ENCODE peak calls at places on chromosomes 12 and 14, in eight cellular contexts. One of them, this sample, is unnamed.

GRCh38 chr12:116040412-116040811 is 237.1 kb downstream of the MED13L start:
- DNase-seq in tibial nerve: no peak
- DNase-seq in A549: no peak
- DNase-seq in left ventricle myocardium inferior: no peak
- DNase-seq in neural progenitor cell: no peak
- DNase-seq in fibroblast of lung: no peak
- DNase-seq in esophagus squamous epithelium: no peak
- DNase-seq in pancreas: no peak
- DNase-seq in this sample: no peak

GRCh38 chr14:71181215-71182003 is 274.1 kb downstream of the PCNX1 start:
- DNase-seq in left ventricle myocardium inferior: no peak
- DNase-seq in pancreas: no peak
- DNase-seq in neural progenitor cell: no peak
- DNase-seq in esophagus squamous epithelium: no peak
- DNase-seq in tibial nerve: no peak
- DNase-seq in fibroblast of lung: no peak
- DNase-seq in A549: peak; percentile 7
- DNase-seq in this sample: no peak

GRCh38 chr12:118330421-118331018 is 42.2 kb downstream of the TAOK3 start:
- DNase-seq in tibial nerve: no peak
- DNase-seq in neural progenitor cell: no peak
- DNase-seq in pancreas: no peak
- DNase-seq in A549: no peak
- DNase-seq in esophagus squamous epithelium: no peak
- DNase-seq in left ventricle myocardium inferior: no peak
- DNase-seq in fibroblast of lung: peak; percentile 86
- DNase-seq in this sample: peak; percentile 61

GRCh38 chr12:120474092-120474960 is 4.8 kb upstream of the SRSF9 start:
- DNase-seq in tibial nerve: no peak
- DNase-seq in neural progenitor cell: no peak
- DNase-seq in esophagus squamous epithelium: no peak
- DNase-seq in A549: peak; percentile 62
- DNase-seq in pancreas: no peak
- DNase-seq in fibroblast of lung: no peak
- DNase-seq in left ventricle myocardium inferior: no peak
- DNase-seq in this sample: no peak

GRCh38 chr12:9813821-9814798 is 13.2 kb upstream of the KLRF1 start:
- DNase-seq in fibroblast of lung: peak; percentile 36
- DNase-seq in pancreas: peak; percentile 86
- DNase-seq in left ventricle myocardium inferior: peak; percentile 76
- DNase-seq in esophagus squamous epithelium: peak; percentile 31
- DNase-seq in A549: peak; percentile 66
- DNase-seq in tibial nerve: peak; percentile 53
- DNase-seq in neural progenitor cell: peak; percentile 81
- DNase-seq in this sample: no peak

GRCh38 chr14:31219169-31219568 is 11.6 kb upstream of the HECTD1 start:
- DNase-seq in pancreas: no peak
- DNase-seq in A549: no peak
- DNase-seq in left ventricle myocardium inferior: no peak
- DNase-seq in fibroblast of lung: peak; percentile 47
- DNase-seq in esophagus squamous epithelium: no peak
- DNase-seq in tibial nerve: no peak
- DNase-seq in neural progenitor cell: no peak
- DNase-seq in this sample: no peak

GRCh38 chr14:87888136-87888999 is 104.6 kb downstream of the GALC start:
- DNase-seq in left ventricle myocardium inferior: no peak
- DNase-seq in esophagus squamous epithelium: no peak
- DNase-seq in A549: peak; percentile 31
- DNase-seq in neural progenitor cell: peak; percentile 48
- DNase-seq in tibial nerve: peak; percentile 27
- DNase-seq in fibroblast of lung: peak; percentile 5
- DNase-seq in pancreas: no peak
- DNase-seq in this sample: no peak

GRCh38 chr14:61659582-61659981 is 35.7 kb upstream of the HIF1A start:
- DNase-seq in left ventricle myocardium inferior: no peak
- DNase-seq in pancreas: no peak
- DNase-seq in fibroblast of lung: peak; percentile 66
- DNase-seq in neural progenitor cell: no peak
- DNase-seq in tibial nerve: no peak
- DNase-seq in A549: no peak
- DNase-seq in esophagus squamous epithelium: no peak
- DNase-seq in this sample: no peak

GRCh38 chr14:60510976-60511599 is 2.1 kb downstream of the SIX6 start:
- DNase-seq in tibial nerve: no peak
- DNase-seq in left ventricle myocardium inferior: no peak
- DNase-seq in A549: no peak
- DNase-seq in pancreas: no peak
- DNase-seq in neural progenitor cell: peak; percentile 80
- DNase-seq in esophagus squamous epithelium: no peak
- DNase-seq in fibroblast of lung: no peak
- DNase-seq in this sample: no peak

GRCh38 chr14:74610866-74611671 is 968 bp downstream of the LTBP2 start:
- DNase-seq in pancreas: no peak
- DNase-seq in esophagus squamous epithelium: no peak
- DNase-seq in fibroblast of lung: peak; percentile 51
- DNase-seq in tibial nerve: no peak
- DNase-seq in neural progenitor cell: peak; percentile 65
- DNase-seq in left ventricle myocardium inferior: no peak
- DNase-seq in A549: no peak
- DNase-seq in this sample: no peak

GRCh38 chr12:115553622-115554021 is 723.9 kb downstream of the MED13L start:
- DNase-seq in neural progenitor cell: no peak
- DNase-seq in tibial nerve: no peak
- DNase-seq in esophagus squamous epithelium: no peak
- DNase-seq in pancreas: no peak
- DNase-seq in A549: no peak
- DNase-seq in left ventricle myocardium inferior: no peak
- DNase-seq in fibroblast of lung: no peak
- DNase-seq in this sample: no peak

GRCh38 chr14:49875640-49876198 is 17.2 kb upstream of the ARF6 start:
- DNase-seq in A549: no peak
- DNase-seq in pancreas: no peak
- DNase-seq in esophagus squamous epithelium: no peak
- DNase-seq in neural progenitor cell: no peak
- DNase-seq in fibroblast of lung: no peak
- DNase-seq in left ventricle myocardium inferior: no peak
- DNase-seq in tibial nerve: no peak
- DNase-seq in this sample: no peak

GRCh38 chr12:117134059-117134458 is 34.8 kb upstream of the TESC start:
- DNase-seq in esophagus squamous epithelium: no peak
- DNase-seq in A549: no peak
- DNase-seq in fibroblast of lung: no peak
- DNase-seq in left ventricle myocardium inferior: no peak
- DNase-seq in tibial nerve: no peak
- DNase-seq in pancreas: no peak
- DNase-seq in neural progenitor cell: no peak
- DNase-seq in this sample: no peak

GRCh38 chr12:84712747-84713146 is 199.9 kb downstream of the SLC6A15 start:
- DNase-seq in tibial nerve: no peak
- DNase-seq in A549: no peak
- DNase-seq in fibroblast of lung: no peak
- DNase-seq in left ventricle myocardium inferior: no peak
- DNase-seq in esophagus squamous epithelium: no peak
- DNase-seq in pancreas: no peak
- DNase-seq in neural progenitor cell: no peak
- DNase-seq in this sample: no peak

GRCh38 chr14:88209273-88209672 is 113.8 kb downstream of the KCNK10 start:
- DNase-seq in fibroblast of lung: no peak
- DNase-seq in esophagus squamous epithelium: no peak
- DNase-seq in neural progenitor cell: no peak
- DNase-seq in left ventricle myocardium inferior: no peak
- DNase-seq in pancreas: no peak
- DNase-seq in A549: no peak
- DNase-seq in tibial nerve: no peak
- DNase-seq in this sample: no peak

GRCh38 chr12:123097521-123098084 is 53.3 kb downstream of the PITPNM2 start:
- DNase-seq in fibroblast of lung: peak; percentile 81
- DNase-seq in tibial nerve: peak; percentile 15
- DNase-seq in left ventricle myocardium inferior: peak; percentile 75
- DNase-seq in neural progenitor cell: no peak
- DNase-seq in pancreas: no peak
- DNase-seq in esophagus squamous epithelium: no peak
- DNase-seq in A549: no peak
- DNase-seq in this sample: no peak

GRCh38 chr12:4909397-4909733 is 340 bp upstream of the KCNA1 start:
- DNase-seq in esophagus squamous epithelium: no peak
- DNase-seq in neural progenitor cell: peak; percentile 58
- DNase-seq in pancreas: peak; percentile 50
- DNase-seq in tibial nerve: no peak
- DNase-seq in left ventricle myocardium inferior: no peak
- DNase-seq in fibroblast of lung: no peak
- DNase-seq in A549: no peak
- DNase-seq in this sample: no peak

GRCh38 chr12:49956663-49957569 is 4.8 kb upstream of the AQP5 start:
- DNase-seq in fibroblast of lung: no peak
- DNase-seq in A549: no peak
- DNase-seq in tibial nerve: no peak
- DNase-seq in left ventricle myocardium inferior: no peak
- DNase-seq in esophagus squamous epithelium: no peak
- DNase-seq in neural progenitor cell: no peak
- DNase-seq in pancreas: no peak
- DNase-seq in this sample: no peak

GRCh38 chr14:50383618-50384225 is 13.0 kb downstream of the CDKL1 start:
- DNase-seq in left ventricle myocardium inferior: no peak
- DNase-seq in A549: no peak
- DNase-seq in esophagus squamous epithelium: no peak
- DNase-seq in neural progenitor cell: peak; percentile 60
- DNase-seq in tibial nerve: no peak
- DNase-seq in fibroblast of lung: no peak
- DNase-seq in pancreas: no peak
- DNase-seq in this sample: no peak

GRCh38 chr12:124303579-124304313 is 8.9 kb downstream of the RFLNA start:
- DNase-seq in left ventricle myocardium inferior: no peak
- DNase-seq in fibroblast of lung: no peak
- DNase-seq in tibial nerve: no peak
- DNase-seq in pancreas: no peak
- DNase-seq in esophagus squamous epithelium: no peak
- DNase-seq in A549: no peak
- DNase-seq in neural progenitor cell: no peak
- DNase-seq in this sample: no peak

GRCh38 chr12:101653503-101653902 is 43.9 kb upstream of the CHPT1 start:
- DNase-seq in esophagus squamous epithelium: no peak
- DNase-seq in pancreas: no peak
- DNase-seq in neural progenitor cell: no peak
- DNase-seq in left ventricle myocardium inferior: no peak
- DNase-seq in tibial nerve: no peak
- DNase-seq in A549: no peak
- DNase-seq in fibroblast of lung: no peak
- DNase-seq in this sample: no peak

GRCh38 chr12:68294246-68294645 is 37.9 kb downstream of the MDM1 start:
- DNase-seq in pancreas: no peak
- DNase-seq in esophagus squamous epithelium: no peak
- DNase-seq in fibroblast of lung: peak; percentile 16
- DNase-seq in A549: no peak
- DNase-seq in tibial nerve: no peak
- DNase-seq in left ventricle myocardium inferior: no peak
- DNase-seq in neural progenitor cell: no peak
- DNase-seq in this sample: no peak
- H3K27ac ChIP-seq in pancreas: no peak overlapping the region
- H3K27ac ChIP-seq in esophagus squamous epithelium: no peak overlapping the region
- H3K27ac ChIP-seq in fibroblast of lung: no peak overlapping the region
- H3K27ac ChIP-seq in A549: no peak overlapping the region
- H3K27ac ChIP-seq in tibial nerve: no peak overlapping the region
- H3K27ac ChIP-seq in left ventricle myocardium inferior: no peak overlapping the region
- H3K27ac ChIP-seq in neural progenitor cell: no peak overlapping the region
- H3K27ac ChIP-seq in this sample: no peak overlapping the region

GRCh38 chr14:23093526-23093925 is 1.4 kb downstream of the ACIN1 start:
- DNase-seq in esophagus squamous epithelium: no peak
- DNase-seq in tibial nerve: no peak
- DNase-seq in left ventricle myocardium inferior: no peak
- DNase-seq in neural progenitor cell: no peak
- DNase-seq in A549: no peak
- DNase-seq in pancreas: no peak
- DNase-seq in fibroblast of lung: no peak
- DNase-seq in this sample: no peak

GRCh38 chr14:23095196-23096108 is at the start of gene C14orf119:
- DNase-seq in left ventricle myocardium inferior: peak; percentile 100
- DNase-seq in fibroblast of lung: peak; percentile 100
- DNase-seq in pancreas: peak; percentile 86
- DNase-seq in neural progenitor cell: peak; percentile 100
- DNase-seq in tibial nerve: peak; percentile 100
- DNase-seq in esophagus squamous epithelium: no peak
- DNase-seq in A549: peak; percentile 98
- DNase-seq in this sample: peak; percentile 99

GRCh38 chr14:23094666-23095195 is at the start of gene ACIN1:
- DNase-seq in pancreas: peak; percentile 99
- DNase-seq in tibial nerve: peak; percentile 37
- DNase-seq in neural progenitor cell: peak; percentile 96
- DNase-seq in A549: peak; percentile 91
- DNase-seq in fibroblast of lung: peak; percentile 92
- DNase-seq in esophagus squamous epithelium: no peak
- DNase-seq in left ventricle myocardium inferior: no peak
- DNase-seq in this sample: peak; percentile 71

GRCh38 chr14:23093104-23093503 is 1.8 kb downstream of the ACIN1 start:
- DNase-seq in esophagus squamous epithelium: no peak
- DNase-seq in neural progenitor cell: no peak
- DNase-seq in A549: no peak
- DNase-seq in left ventricle myocardium inferior: no peak
- DNase-seq in fibroblast of lung: no peak
- DNase-seq in pancreas: no peak
- DNase-seq in tibial nerve: no peak
- DNase-seq in this sample: no peak

GRCh38 chr14:23093993-23094665 is 807 bp downstream of the ACIN1 start:
- DNase-seq in fibroblast of lung: no peak
- DNase-seq in A549: no peak
- DNase-seq in neural progenitor cell: no peak
- DNase-seq in esophagus squamous epithelium: no peak
- DNase-seq in left ventricle myocardium inferior: no peak
- DNase-seq in pancreas: no peak
- DNase-seq in tibial nerve: no peak
- DNase-seq in this sample: no peak
- TF ChIP-seq CTCF in fibroblast of lung: peak; percentile 27
- TF ChIP-seq CTCF in A549: peak; percentile 14
- TF ChIP-seq CTCF in neural progenitor cell: peak; percentile 41
- TF ChIP-seq CTCF in esophagus squamous epithelium: no peak
- TF ChIP-seq CTCF in left ventricle myocardium inferior: peak; percentile 25
- TF ChIP-seq CTCF in pancreas: no peak
- TF ChIP-seq CTCF in tibial nerve: no peak
- TF ChIP-seq CTCF in this sample: peak; percentile 38

DNA sequence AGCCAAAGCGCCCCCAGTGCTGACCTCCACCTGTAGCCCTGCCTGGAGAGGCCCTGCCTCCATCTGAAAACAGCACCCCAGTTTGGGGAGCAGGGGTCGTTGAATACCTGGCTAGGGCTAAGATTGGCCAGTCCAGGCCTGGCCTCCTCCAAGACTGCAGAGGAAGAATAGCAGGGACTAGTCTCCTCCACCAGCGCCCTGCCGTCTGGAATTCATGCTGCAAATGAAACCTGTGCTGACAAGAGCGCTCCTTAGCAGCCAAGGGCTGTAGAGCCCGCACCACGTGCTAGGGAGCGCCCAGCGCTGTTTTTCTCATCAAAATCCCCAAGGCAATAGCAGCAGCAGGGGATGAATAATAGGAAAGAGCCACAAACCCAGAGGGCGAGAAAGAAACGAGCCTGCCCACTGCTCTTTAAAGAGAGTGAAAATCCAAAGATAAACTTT is 3.4 kb downstream of the COL2A1 start:
- DNase-seq in tibial nerve: no peak
- DNase-seq in left ventricle myocardium inferior: no peak
- DNase-seq in pancreas: no peak
- DNase-seq in neural progenitor cell: peak; percentile 84
- DNase-seq in A549: peak; percentile 48
- DNase-seq in esophagus squamous epithelium: no peak
- DNase-seq in fibroblast of lung: peak; percentile 40
- DNase-seq in this sample: no peak
- H3K4me3 ChIP-seq in tibial nerve: peak overlapping the region; percentile 55
- H3K4me3 ChIP-seq in left ventricle myocardium inferior: peak overlapping the region; percentile 70
- H3K4me3 ChIP-seq in pancreas: peak overlapping the region; percentile 51
- H3K4me3 ChIP-seq in neural progenitor cell: peak overlapping the region; percentile 66
- H3K4me3 ChIP-seq in A549: peak overlapping the region; percentile 46
- H3K4me3 ChIP-seq in esophagus squamous epithelium: peak overlapping the region; percentile 47
- H3K4me3 ChIP-seq in fibroblast of lung: peak overlapping the region; percentile 52
- H3K4me3 ChIP-seq in this sample: peak overlapping the region; percentile 58

GRCh38 chr12:112347521-112347920 is 34.7 kb downstream of the HECTD4 start:
- DNase-seq in A549: no peak
- DNase-seq in tibial nerve: no peak
- DNase-seq in left ventricle myocardium inferior: no peak
- DNase-seq in pancreas: no peak
- DNase-seq in fibroblast of lung: peak; percentile 90
- DNase-seq in esophagus squamous epithelium: no peak
- DNase-seq in neural progenitor cell: no peak
- DNase-seq in this sample: peak; percentile 90
- H3K27ac ChIP-seq in A549: no peak overlapping the region
- H3K27ac ChIP-seq in tibial nerve: no peak overlapping the region
- H3K27ac ChIP-seq in left ventricle myocardium inferior: no peak overlapping the region
- H3K27ac ChIP-seq in pancreas: no peak overlapping the region
- H3K27ac ChIP-seq in fibroblast of lung: no peak overlapping the region
- H3K27ac ChIP-seq in esophagus squamous epithelium: no peak overlapping the region
- H3K27ac ChIP-seq in neural progenitor cell: no peak overlapping the region
- H3K27ac ChIP-seq in this sample: peak overlapping the region; percentile 66